ENCODE peak calls at places on chromosomes 6 and 20, in four cellular contexts. A, S, O and M are unnamed samples.

GRCh38 chr6:168611691-168612090 is 170.7 kb downstream of the SMOC2 start:
- DNase-seq in A (no peak), S (no peak), O (no peak), M (no peak)

GRCh38 chr20:49821850-49822249 is 9.2 kb downstream of the SLC9A8 start:
- DNase-seq in A (no peak), S (no peak), O (peak), M (peak)

GRCh38 chr6:163393923-163394322 is 20.6 kb upstream of the QKI start:
- DNase-seq in A (no peak), S (no peak), O (no peak), M (no peak)

GRCh38 chr20:47620808-47621805 is 119.4 kb downstream of the NCOA3 start:
- DNase-seq in A (no peak), S (peak), O (peak), M (peak)

GRCh38 chr6:130466744-130467052 is 100.9 kb downstream of the TMEM200A start:
- DNase-seq in A (no peak), S (no peak), O (no peak), M (no peak)

GRCh38 chr6:154301086-154301625 is 55.4 kb downstream of the IPCEF1 start:
- DNase-seq in A (no peak), S (no peak), O (no peak), M (no peak)

GRCh38 chr6:14835122-14835521 is 410.7 kb upstream of the JARID2 start:
- DNase-seq in A (no peak), S (no peak), O (no peak), M (no peak)

GRCh38 chr6:90087103-90087833 is 193.0 kb downstream of the GJA10 start:
- DNase-seq in A (no peak), S (no peak), O (no peak), M (no peak)

GRCh38 chr6:165844801-165845364 is 181.8 kb upstream of the PDE10A start:
- DNase-seq in A (no peak), S (no peak), O (no peak), M (no peak)